ENCODE peak calls at places on chromosomes 11 and 22, in five cellular contexts. C is endodermal cell, R is ovary, P is GM04503, I is B cell. Z is an unnamed sample.

GRCh38 chr22:36419177-36419911 is 31.6 kb upstream of the MYH9 start:
- DNase-seq in C (peak; percentile 69), R (peak; percentile 70), P (no peak), I (no peak), Z (no peak)

GRCh38 chr11:19849107-19849789 is 136.6 kb downstream of the NAV2 start:
- DNase-seq in C (no peak), R (peak; percentile 31), P (no peak), I (no peak), Z (no peak)

GRCh38 chr22:27835446-27835845 is 33.9 kb upstream of the MN1 start:
- DNase-seq in C (peak; percentile 58), R (no peak), P (no peak), I (no peak), Z (no peak)

GRCh38 chr11:86818466-86819282 is 18.3 kb downstream of the PRSS23 start:
- DNase-seq in C (no peak), R (no peak), P (no peak), I (peak; percentile 38), Z (no peak)

GRCh38 chr11:114273890-114274635 is 22.1 kb upstream of the NNMT start:
- DNase-seq in C (no peak), R (no peak), P (no peak), I (no peak), Z (no peak)

GRCh38 chr11:61688368-61689163 is 8.4 kb downstream of the DAGLA start:
- DNase-seq in C (peak; percentile 48), R (no peak), P (peak; percentile 66), I (no peak), Z (no peak)

GRCh38 chr22:40385041-40385782 is 14.8 kb downstream of the SGSM3 start:
- DNase-seq in C (no peak), R (no peak), P (no peak), I (peak; percentile 74), Z (no peak)

GRCh38 chr11:9170450-9170849 is 79.1 kb upstream of the SCUBE2 start:
- DNase-seq in C (no peak), R (no peak), P (no peak), I (no peak), Z (no peak)

GRCh38 chr11:57432714-57433163 is 5.8 kb upstream of the SLC43A3 start:
- DNase-seq in C (no peak), R (no peak), P (no peak), I (no peak), Z (no peak)

GRCh38 chr22:27995801-27996528 is 76.9 kb upstream of the PITPNB start:
- DNase-seq in C (no peak), R (peak; percentile 25), P (no peak), I (no peak), Z (no peak)

GRCh38 chr11:103051158-103051801 is 40.7 kb downstream of the DCUN1D5 start:
- DNase-seq in C (no peak), R (no peak), P (no peak), I (no peak), Z (no peak)

GRCh38 chr11:77814848-77815247 is 5.7 kb downstream of the RSF1 start:
- DNase-seq in C (no peak), R (no peak), P (no peak), I (no peak), Z (no peak)

GRCh38 chr22:46008836-46009596 is 32.1 kb upstream of the WNT7B start:
- DNase-seq in C (no peak), R (no peak), P (no peak), I (no peak), Z (no peak)

GRCh38 chr22:47822459-47822858 is 1060.0 kb downstream of the TBC1D22A start:
- DNase-seq in C (peak; percentile 12), R (no peak), P (no peak), I (no peak), Z (no peak)

GRCh38 chr11:84922212-84922805 is 704.8 kb downstream of the DLG2 start:
- DNase-seq in C (peak; percentile 49), R (no peak), P (no peak), I (no peak), Z (no peak)

Z was measured in mesothelial cell of epicardium.